ENCODE peak calls at places on chromosomes 2 and 18, in nine cellular contexts. L is AG10803, E is heart left ventricle, F is AG04450, V is pancreas, U is activated B cell treated with CpG ODN at 0.5 μM for 24 hours, P is psoas muscle, D is cardiac muscle cell, H is BJ. T is an unnamed sample.

GRCh38 chr2:55309441-55309840 is 40.4 kb upstream of the MTIF2 start:
- DNase-seq in D (peak; percentile 68), P (no peak), V (no peak), H (peak; percentile 11), F (peak; percentile 15), E (no peak), U (no peak), L (peak; percentile 69), T (no peak)

GRCh38 chr2:11348209-11348749 is 3.8 kb upstream of the ROCK2 start:
- DNase-seq in F (no peak), H (no peak), P (no peak), V (peak; percentile 50), E (no peak), U (no peak), L (no peak), D (no peak), T (no peak)

GRCh38 chr18:34847408-34847807 is 137.3 kb downstream of the DTNA start:
- DNase-seq in U (no peak), F (no peak), E (no peak), P (no peak), H (no peak), L (no peak), D (no peak), V (no peak), T (no peak)

GRCh38 chr2:168119519-168120141 is 127.8 kb downstream of the STK39 start:
- DNase-seq in V (no peak), E (no peak), L (peak; percentile 65), P (no peak), U (no peak), F (peak; percentile 32), H (peak; percentile 8), D (peak; percentile 78), T (no peak)

GRCh38 chr18:45464619-45465018 is 150.7 kb upstream of the SLC14A2 start:
- DNase-seq in E (no peak), L (no peak), U (no peak), V (no peak), D (no peak), P (no peak), H (no peak), F (no peak), T (no peak)

GRCh38 chr2:165214093-165214492 is 10.2 kb upstream of the SCN3A start:
- DNase-seq in P (no peak), F (no peak), E (no peak), D (no peak), V (no peak), L (no peak), U (no peak), H (no peak), T (no peak)

GRCh38 chr2:189555243-189555642 is 25.3 kb downstream of the SLC40A1 start:
- DNase-seq in L (no peak), F (no peak), U (no peak), D (peak; percentile 40), H (no peak), E (no peak), P (no peak), V (no peak), T (no peak)

GRCh38 chr18:49359732-49360444 is 100.6 kb downstream of the DYM start:
- DNase-seq in H (peak; percentile 71), D (peak; percentile 43), F (peak; percentile 73), U (no peak), V (no peak), P (no peak), L (peak; percentile 87), E (no peak), T (no peak)

GRCh38 chr2:166256902-166257301 is 118.8 kb downstream of the SCN9A start:
- DNase-seq in V (no peak), D (no peak), P (no peak), F (no peak), E (no peak), L (no peak), U (no peak), H (no peak), T (no peak)

GRCh38 chr2:157150747-157151146 is 106.8 kb upstream of the GALNT5 start:
- DNase-seq in E (no peak), H (no peak), P (no peak), D (peak; percentile 8), V (no peak), F (no peak), L (no peak), U (no peak), T (no peak)

GRCh38 chr2:165868211-165868610 is 74.2 kb upstream of the GALNT3 start:
- DNase-seq in P (no peak), U (no peak), V (no peak), H (no peak), D (peak; percentile 68), E (no peak), L (no peak), F (no peak), T (no peak)

GRCh38 chr2:157428500-157429175 is 15.3 kb downstream of the CYTIP start:
- DNase-seq in F (no peak), U (no peak), P (no peak), H (no peak), D (no peak), E (no peak), V (no peak), L (no peak), T (no peak)

GRCh38 chr2:64787698-64788097 is 134.0 kb upstream of the SERTAD2 start:
- DNase-seq in P (no peak), E (no peak), V (no peak), D (peak; percentile 63), H (no peak), L (peak; percentile 21), U (no peak), F (no peak), T (no peak)

GRCh38 chr2:45444991-45445390 is 166.1 kb downstream of the SRBD1 start:
- DNase-seq in D (no peak), U (no peak), F (no peak), E (no peak), P (no peak), H (no peak), L (peak; percentile 92), V (no peak), T (no peak)

GRCh38 chr2:33709986-33710385 is 110.9 kb upstream of the FAM98A start:
- DNase-seq in L (no peak), P (no peak), U (no peak), F (no peak), E (no peak), H (no peak), V (no peak), D (no peak), T (no peak)

GRCh38 chr2:1744446-1745170 is at the start of gene PXDN:
- DNase-seq in P (peak; percentile 79), F (no peak), U (no peak), L (peak; percentile 67), V (peak; percentile 10), E (peak; percentile 68), D (peak; percentile 80), H (no peak), T (no peak)

GRCh38 chr2:140348826-140349225 is 1568.6 kb upstream of the NXPH2 start:
- DNase-seq in D (no peak), F (no peak), L (no peak), P (no peak), H (no peak), E (no peak), U (no peak), V (no peak), T (no peak)

GRCh38 chr2:69209482-69209881 is 177.5 kb downstream of the GFPT1 start:
- DNase-seq in F (no peak), L (no peak), P (no peak), U (no peak), D (no peak), H (no peak), E (no peak), V (no peak), T (no peak)

GRCh38 chr2:102187191-102188150 is 648 bp downstream of the IL1RL2 start:
- DNase-seq in H (no peak), V (no peak), U (no peak), P (peak; percentile 81), L (peak; percentile 35), E (peak; percentile 61), D (peak; percentile 72), F (no peak), T (peak; percentile 29)
- TF ChIP-seq CTCF in H (peak; percentile 25), V (no peak), U (no peak), P (peak; percentile 37), L (peak; percentile 52), E (peak; percentile 53), D (peak; percentile 49), F (peak; percentile 52), T (no peak)

GRCh38 chr2:233643128-233643527 is 6.9 kb downstream of the UGT1A10 start:
- DNase-seq in P (no peak), F (no peak), H (no peak), D (peak; percentile 16), L (peak; percentile 0), E (no peak), U (no peak), V (no peak), T (no peak)
- TF ChIP-seq CTCF in P (no peak), F (peak; percentile 34), H (peak; percentile 28), D (peak; percentile 17), L (peak; percentile 11), E (no peak), U (no peak), V (no peak), T (no peak)

GRCh38 chr2:198053776-198054175 is 249.4 kb downstream of the PLCL1 start:
- DNase-seq in F (no peak), P (no peak), V (no peak), E (no peak), L (no peak), U (no peak), H (no peak), D (no peak), T (no peak)

GRCh38 chr2:198053173-198053572 is 248.8 kb downstream of the PLCL1 start:
- DNase-seq in U (no peak), V (no peak), P (no peak), F (no peak), L (no peak), D (no peak), E (no peak), H (no peak), T (no peak)

GRCh38 chr2:198055726-198056125 is 251.3 kb downstream of the PLCL1 start:
- DNase-seq in P (no peak), H (no peak), V (no peak), E (no peak), U (no peak), F (no peak), D (no peak), L (no peak), T (no peak)

GRCh38 chr2:198052741-198053140 is 248.3 kb downstream of the PLCL1 start:
- DNase-seq in P (no peak), U (no peak), F (no peak), L (no peak), V (no peak), H (no peak), D (no peak), E (no peak), T (no peak)

GRCh38 chr2:198054299-198054698 is 249.9 kb downstream of the PLCL1 start:
- DNase-seq in D (peak; percentile 49), P (no peak), E (peak; percentile 30), L (peak; percentile 54), U (no peak), F (no peak), H (no peak), V (no peak), T (no peak)
- TF ChIP-seq CTCF in D (peak; percentile 58), P (peak; percentile 50), E (peak; percentile 55), L (peak; percentile 82), U (no peak), F (peak; percentile 69), H (peak; percentile 74), V (no peak), T (no peak)

DNA sequence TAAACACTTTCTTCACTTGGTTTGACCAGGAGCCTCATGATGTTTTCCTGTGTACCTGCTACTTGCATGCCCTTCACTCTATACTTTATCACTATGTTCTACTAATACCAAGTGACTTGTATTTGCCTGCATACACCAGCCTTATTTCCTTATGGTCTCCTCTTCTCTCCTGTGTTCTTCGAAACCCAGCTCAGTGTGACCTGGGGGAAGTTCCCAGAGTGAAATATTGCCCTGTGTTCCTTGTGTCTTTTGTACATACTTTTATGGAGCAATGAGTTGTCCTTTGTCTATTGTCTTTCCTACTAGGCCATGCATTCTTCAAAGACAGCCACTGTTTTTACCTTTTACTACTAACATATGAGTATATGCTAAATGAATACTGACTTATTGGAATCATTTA is 567 bp downstream of the NT5C1B start:
- DNase-seq in P (no peak), E (no peak), D (no peak), F (no peak), V (no peak), H (no peak), U (no peak), L (no peak), T (no peak)
- TF ChIP-seq CTCF in P (no peak), E (no peak), D (no peak), F (no peak), V (no peak), H (no peak), U (no peak), L (no peak), T (no peak)

T was measured in natural killer cell.